ENCODE peak calls at places on chromosomes 5 and 9, in ten cellular contexts. R, L, E, F, K, P, U, I, J and G are unnamed samples.

GRCh38 chr9:86978413-86978812 is 31.1 kb upstream of the GAS1 start:
- DNase-seq in R (no peak), L (peak; percentile 15), E (no peak), F (no peak), K (no peak), P (no peak), U (no peak), I (no peak), J (no peak), G (no peak)

GRCh38 chr5:115939059-115939458 is 23.2 kb upstream of the LVRN start:
- DNase-seq in R (no peak), L (no peak), E (no peak), F (no peak), K (no peak), P (no peak), U (no peak), I (no peak), J (no peak), G (no peak)

GRCh38 chr9:98989036-98990000 is 45.6 kb downstream of the COL15A1 start:
- DNase-seq in R (peak; percentile 83), L (peak; percentile 100), E (no peak), F (peak; percentile 86), K (no peak), P (peak; percentile 89), U (no peak), I (peak; percentile 97), J (no peak), G (peak; percentile 54)

GRCh38 chr9:130940693-130941576 is 1.9 kb upstream of the FIBCD1 start:
- DNase-seq in R (peak; percentile 59), L (no peak), E (peak; percentile 92), F (peak; percentile 75), K (peak; percentile 93), P (peak; percentile 45), U (peak; percentile 96), I (peak; percentile 81), J (peak; percentile 44), G (peak; percentile 84)

GRCh38 chr5:132060501-132061161 is at the start of gene IL3:
- DNase-seq in R (no peak), L (no peak), E (peak; percentile 23), F (no peak), K (peak; percentile 55), P (no peak), U (no peak), I (peak; percentile 55), J (no peak), G (no peak)

GRCh38 chr5:124408738-124409453 is 337.5 kb downstream of the ZNF608 start:
- DNase-seq in R (no peak), L (peak; percentile 79), E (no peak), F (no peak), K (no peak), P (no peak), U (no peak), I (no peak), J (no peak), G (no peak)

GRCh38 chr9:121674952-121675351 is 23.5 kb downstream of the DAB2IP start:
- DNase-seq in R (no peak), L (peak; percentile 29), E (no peak), F (no peak), K (no peak), P (no peak), U (no peak), I (no peak), J (no peak), G (no peak)

GRCh38 chr5:150293091-150293941 is 3.7 kb upstream of the CAMK2A start:
- DNase-seq in R (no peak), L (no peak), E (no peak), F (no peak), K (no peak), P (no peak), U (no peak), I (no peak), J (no peak), G (no peak)

GRCh38 chr5:73838901-73839300 is 212.9 kb downstream of the ARHGEF28 start:
- DNase-seq in R (no peak), L (no peak), E (no peak), F (no peak), K (no peak), P (no peak), U (no peak), I (no peak), J (no peak), G (no peak)

GRCh38 chr5:73844165-73844564 is 218.2 kb downstream of the ARHGEF28 start:
- DNase-seq in R (no peak), L (no peak), E (no peak), F (no peak), K (no peak), P (no peak), U (no peak), I (no peak), J (no peak), G (no peak)

GRCh38 chr5:73836607-73837006 is 210.6 kb downstream of the ARHGEF28 start:
- DNase-seq in R (no peak), L (no peak), E (no peak), F (no peak), K (no peak), P (no peak), U (no peak), I (no peak), J (no peak), G (no peak)

GRCh38 chr5:73841641-73842040 is 215.6 kb downstream of the ARHGEF28 start:
- DNase-seq in R (no peak), L (no peak), E (no peak), F (no peak), K (no peak), P (no peak), U (no peak), I (no peak), J (peak; percentile 75), G (no peak)
- TF ChIP-seq CTCF in R (no peak), L (no peak), E (no peak), F (no peak), K (no peak), P (no peak), U (no peak), I (no peak), J (no peak), G (no peak)

DNA sequence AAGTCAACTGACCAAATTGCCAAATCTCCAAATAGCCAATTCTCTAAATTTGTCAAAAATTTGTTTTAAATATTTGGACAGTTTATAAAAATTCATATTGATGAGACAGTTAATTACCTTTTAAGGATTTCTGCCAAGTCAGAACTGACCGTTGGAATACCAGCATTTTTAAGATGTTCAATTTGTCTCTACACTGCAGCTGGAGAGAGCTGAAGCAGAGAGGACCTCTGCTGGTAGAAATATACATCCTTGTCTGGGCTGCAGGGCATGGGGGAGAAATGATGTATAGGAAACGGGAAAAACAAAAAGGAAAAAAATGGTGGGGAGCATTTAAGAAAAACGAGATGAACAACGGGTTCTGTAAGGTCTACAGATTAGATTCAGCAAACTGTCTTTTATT is 16.8 kb downstream of the NR6A1 start:
- DNase-seq in R (no peak), L (no peak), E (no peak), F (no peak), K (no peak), P (no peak), U (no peak), I (no peak), J (peak; percentile 33), G (no peak)
- TF ChIP-seq CTCF in R (no peak), L (peak; percentile 42), E (peak; percentile 51), F (no peak), K (no peak), P (no peak), U (peak; percentile 36), I (no peak), J (no peak), G (peak; percentile 66)

GRCh38 chr5:103472820-103473219 is 89.8 kb downstream of the NUDT12 start:
- DNase-seq in R (no peak), L (peak; percentile 76), E (no peak), F (no peak), K (no peak), P (no peak), U (no peak), I (no peak), J (no peak), G (no peak)

GRCh38 chr5:103473725-103474124 is 88.9 kb downstream of the NUDT12 start:
- DNase-seq in R (no peak), L (no peak), E (no peak), F (no peak), K (no peak), P (no peak), U (no peak), I (no peak), J (no peak), G (no peak)

GRCh38 chr5:103475629-103476240 is 86.9 kb downstream of the NUDT12 start:
- DNase-seq in R (no peak), L (peak; percentile 17), E (no peak), F (no peak), K (no peak), P (no peak), U (no peak), I (no peak), J (peak; percentile 66), G (no peak)

GRCh38 chr5:103476776-103477175 is 85.8 kb downstream of the NUDT12 start:
- DNase-seq in R (no peak), L (no peak), E (no peak), F (no peak), K (no peak), P (no peak), U (no peak), I (no peak), J (no peak), G (no peak)

DNA sequence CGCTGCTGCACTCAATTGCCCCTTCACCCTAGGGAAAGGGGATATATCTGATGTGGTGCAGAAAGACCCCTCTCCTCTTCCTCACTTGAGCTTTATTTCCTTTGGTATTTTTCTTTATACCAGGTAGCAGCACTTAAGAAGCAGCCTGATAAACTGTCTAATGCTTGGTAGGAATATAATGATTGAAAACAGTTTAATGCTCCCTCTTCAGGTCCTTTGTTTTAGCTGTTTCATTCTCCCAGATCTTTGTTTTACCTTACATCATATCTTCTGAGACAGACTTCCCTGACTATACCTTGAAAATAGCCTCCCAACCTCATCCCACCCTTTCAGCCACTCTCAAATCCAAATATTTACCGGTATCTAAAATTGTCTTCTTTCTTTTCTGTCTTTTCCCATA is 87.9 kb downstream of the NUDT12 start:
- DNase-seq in R (no peak), L (no peak), E (no peak), F (no peak), K (no peak), P (no peak), U (no peak), I (no peak), J (no peak), G (no peak)
- TF ChIP-seq CTCF in R (no peak), L (no peak), E (no peak), F (no peak), K (no peak), P (no peak), U (no peak), I (no peak), J (no peak), G (no peak)

GRCh38 chr9:96487030-96487396 is 37.0 kb downstream of the HABP4 start:
- DNase-seq in R (no peak), L (no peak), E (no peak), F (no peak), K (no peak), P (no peak), U (no peak), I (no peak), J (no peak), G (no peak)
- TF ChIP-seq CTCF in R (no peak), L (no peak), E (no peak), F (no peak), K (no peak), P (no peak), U (no peak), I (no peak), J (no peak), G (no peak)